ENCODE peak calls at places on chromosomes 4 and X, in ten cellular contexts. W is ovary, S is astrocyte of the spinal cord, V is activated B cell treated with CpG ODN at 0.5 μM for 24 hours, K is A673, D is vagina, O is ascending aorta, F is endothelial cell, E is Peyer's patch, I is adrenal gland. H is an unnamed sample.

GRCh38 chrX:129737921-129738320 is 858 bp upstream of the XPNPEP2 start:
- DNase-seq in V (no peak), F (no peak), D (no peak), W (no peak), K (no peak), I (no peak), S (peak), E (no peak), O (no peak), H (no peak)

GRCh38 chr4:186204103-186204559 is 12.8 kb downstream of the CYP4V2 start:
- DNase-seq in W (peak), S (no peak), F (no peak), E (peak), V (peak), D (no peak), I (peak), O (no peak), K (peak), H (no peak)

GRCh38 chr4:26288308-26288982 is 32.4 kb upstream of the RBPJ start:
- DNase-seq in F (no peak), I (peak), W (no peak), O (no peak), D (no peak), K (no peak), E (no peak), V (no peak), S (peak), H (no peak)

GRCh38 chrX:121851033-121851432 is 803.6 kb downstream of the GLUD2 start:
- DNase-seq in I (no peak), O (no peak), S (peak), D (no peak), F (no peak), V (no peak), W (no peak), E (no peak), K (peak), H (no peak)

GRCh38 chr4:498328-498919 is 532 bp downstream of the ZNF721 start:
- DNase-seq in K (no peak), E (no peak), F (no peak), V (no peak), O (no peak), I (no peak), W (no peak), D (no peak), S (peak), H (no peak)

GRCh38 chr4:768995-769394 is 56.9 kb downstream of the CPLX1 start:
- DNase-seq in D (no peak), K (no peak), F (no peak), I (no peak), O (no peak), E (no peak), V (no peak), W (no peak), S (no peak), H (no peak)

GRCh38 chr4:80268081-80268823 is 1.8 kb downstream of the FGF5 start:
- DNase-seq in V (no peak), K (no peak), S (peak), E (no peak), F (no peak), D (no peak), W (no peak), O (no peak), I (no peak), H (no peak)

GRCh38 chrX:68196939-68197791 is 236.1 kb downstream of the OPHN1 start:
- DNase-seq in D (no peak), F (peak), S (peak), O (no peak), K (peak), I (peak), W (peak), E (no peak), V (no peak), H (peak)

GRCh38 chr4:73019462-73020047 is 50.0 kb downstream of the COX18 start:
- DNase-seq in S (peak), W (peak), K (peak), D (no peak), F (peak), E (no peak), O (no peak), I (no peak), V (no peak), H (no peak)

GRCh38 chr4:98556451-98556850 is 102.0 kb downstream of the TSPAN5 start:
- DNase-seq in F (no peak), S (no peak), W (no peak), K (no peak), I (no peak), E (no peak), D (no peak), V (no peak), O (no peak), H (no peak)

GRCh38 chr4:144449623-144450022 is 196.3 kb upstream of the HHIP start:
- DNase-seq in D (no peak), O (no peak), W (no peak), I (no peak), S (no peak), E (no peak), K (no peak), V (no peak), F (no peak), H (no peak)

GRCh38 chrX:133950214-133950613 is 35.2 kb downstream of the GPC3 start:
- DNase-seq in W (no peak), F (no peak), E (no peak), I (no peak), O (no peak), V (no peak), K (no peak), S (no peak), D (no peak), H (no peak)

GRCh38 chrX:153640736-153641574 is 6.0 kb upstream of the DUSP9 start:
- DNase-seq in O (no peak), D (peak), V (no peak), I (no peak), E (peak), S (no peak), W (no peak), F (no peak), K (no peak), H (no peak)

GRCh38 chrX:118497180-118497814 is 1.7 kb downstream of the DOCK11 start:
- DNase-seq in V (no peak), S (no peak), O (no peak), W (no peak), D (no peak), E (no peak), I (no peak), K (no peak), F (no peak), H (no peak)

GRCh38 chr4:77861500-77861899 is 1.1 kb upstream of the MRPL1 start:
- DNase-seq in F (no peak), E (no peak), D (no peak), O (no peak), W (no peak), S (no peak), I (no peak), K (peak), V (no peak), H (no peak)

GRCh38 chr4:109645874-109646591 is 57.2 kb downstream of the CASP6 start:
- DNase-seq in I (no peak), K (no peak), O (no peak), F (no peak), W (no peak), V (no peak), D (no peak), E (no peak), S (no peak), H (no peak)

GRCh38 chr4:85720736-85721135 is 245.8 kb downstream of the ARHGAP24 start:
- DNase-seq in W (no peak), S (peak), O (no peak), I (no peak), K (peak), V (no peak), E (no peak), F (no peak), D (no peak), H (no peak)

GRCh38 chrX:49838374-49838773 is 9.3 kb downstream of the PAGE4 start:
- DNase-seq in E (no peak), K (peak), W (no peak), I (peak), F (peak), O (no peak), V (no peak), S (peak), D (no peak), H (no peak)

GRCh38 chr4:40662962-40663604 is 33.4 kb upstream of the RBM47 start:
- DNase-seq in V (no peak), K (no peak), E (no peak), S (peak), O (no peak), F (no peak), W (no peak), I (peak), D (no peak), H (no peak)

GRCh38 chr4:152591361-152591760 is 55.5 kb upstream of the FBXW7 start:
- DNase-seq in S (peak), E (peak), F (peak), O (no peak), I (peak), K (peak), V (no peak), W (peak), D (no peak), H (peak)

GRCh38 chr4:124111922-124112321 is 600.6 kb downstream of the ANKRD50 start:
- DNase-seq in K (peak), F (peak), O (no peak), D (no peak), E (no peak), S (peak), W (peak), I (peak), V (no peak), H (peak)

GRCh38 chrX:71958281-71958675 is 47.6 kb downstream of the NHSL2 start:
- DNase-seq in S (no peak), F (no peak), W (no peak), E (no peak), K (no peak), D (no peak), V (no peak), O (no peak), I (no peak), H (no peak)

GRCh38 chrX:46554942-46555341 is 9.7 kb upstream of the ZNF674 start:
- DNase-seq in E (no peak), S (peak), O (no peak), I (no peak), K (peak), F (no peak), D (no peak), V (no peak), W (no peak), H (no peak)

DNA sequence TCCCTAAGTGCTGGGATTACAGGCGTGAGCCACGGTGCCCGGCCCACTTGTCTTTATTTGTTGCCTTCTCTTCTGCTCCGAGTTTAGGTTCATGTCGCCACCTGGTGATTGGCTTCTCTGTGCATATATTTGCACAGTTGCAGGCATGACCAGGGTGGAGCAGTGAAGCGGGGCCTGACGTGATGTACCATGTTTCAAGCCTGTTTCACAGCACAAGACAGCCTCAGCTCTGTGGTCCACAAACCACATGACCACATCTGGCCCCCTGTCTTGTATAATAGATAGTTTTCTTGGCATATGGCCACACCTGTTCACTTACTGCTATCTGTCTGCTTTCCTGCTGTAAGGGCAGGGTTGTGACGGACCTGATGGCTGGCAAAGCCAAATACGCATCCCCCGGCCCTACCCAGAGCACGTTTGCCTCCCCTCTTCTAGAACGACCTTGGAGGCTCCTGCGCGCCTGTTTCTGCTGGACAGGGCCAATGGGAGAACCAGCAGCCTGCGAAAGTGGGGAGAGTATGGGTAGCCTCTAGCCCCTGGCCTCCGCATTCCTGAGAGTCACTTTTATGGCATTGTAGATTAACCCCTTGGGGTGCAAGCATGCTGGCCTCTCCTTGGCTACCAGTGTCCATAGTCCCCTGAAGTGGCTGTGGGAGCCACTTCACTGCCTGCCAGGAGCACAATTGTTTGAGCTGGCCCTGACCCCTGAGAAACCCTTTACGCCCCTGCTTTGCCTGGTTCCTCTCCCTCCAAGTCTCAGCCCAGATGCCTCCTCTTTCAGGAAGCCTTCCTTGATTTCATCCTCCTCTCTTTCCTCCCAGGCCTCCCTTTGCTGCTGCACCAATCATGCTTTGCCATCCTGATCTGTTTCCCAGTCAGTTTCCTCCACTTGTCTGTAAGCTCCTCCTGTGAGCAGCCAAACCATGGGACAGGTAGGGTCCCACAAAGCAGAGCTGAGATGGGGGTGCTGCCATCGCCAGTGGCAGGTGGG is 6.0 kb upstream of the SH3TC1 start:
- DNase-seq in E (no peak), V (peak), D (no peak), K (peak), W (no peak), S (peak), O (no peak), F (no peak), I (peak), H (no peak)
- TF ChIP-seq CTCF in E (peak), V (no peak), D (no peak), K (peak), W (no peak), S (peak), O (peak), F (no peak), I (peak), H (peak)

DNA sequence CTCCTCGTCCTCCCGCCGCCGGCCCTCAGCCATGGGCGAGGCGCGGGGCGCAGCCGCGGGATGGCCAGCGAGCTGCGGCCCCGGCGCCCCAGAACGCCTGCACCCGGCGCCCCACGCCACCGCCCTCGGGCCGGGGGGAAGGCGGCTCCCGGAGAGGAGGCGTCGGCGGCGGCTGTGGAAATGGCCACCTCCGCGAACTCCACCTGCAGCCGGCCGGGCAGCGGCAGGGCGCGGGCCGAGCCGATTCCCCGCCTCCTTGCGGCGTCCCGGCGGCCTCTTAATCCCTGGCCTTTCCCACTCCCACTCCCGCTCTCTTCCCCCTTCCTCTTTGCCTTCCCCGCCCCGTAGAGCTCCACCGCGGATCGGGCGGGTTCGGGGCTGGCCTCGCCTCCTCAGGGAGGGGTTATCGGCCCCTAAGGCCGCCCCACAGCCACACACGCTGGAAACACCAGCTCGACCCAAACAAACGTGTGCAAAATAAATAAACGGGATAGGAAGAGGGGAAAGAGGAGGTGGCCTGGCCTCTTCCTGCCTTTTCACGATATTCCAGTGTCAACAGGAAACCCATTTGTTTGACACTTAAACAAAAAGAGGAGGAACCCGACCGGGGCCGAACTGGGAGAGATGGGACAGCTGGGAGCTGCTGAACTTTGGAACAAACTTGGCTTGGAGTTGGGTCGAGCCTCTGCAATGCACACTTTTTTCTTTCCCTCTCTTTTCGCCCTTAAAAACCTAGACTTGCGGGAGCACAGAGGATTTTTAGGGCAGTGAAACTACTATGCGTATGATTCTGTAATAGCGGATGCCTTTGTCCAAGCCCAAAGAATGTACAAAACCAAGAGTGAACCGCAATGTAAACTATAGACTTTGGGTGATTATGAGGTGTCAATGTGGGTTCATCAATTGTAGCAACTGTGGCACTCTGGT is at the start of gene SH3D19:
- DNase-seq in E (peak), D (no peak), F (peak), W (peak), V (no peak), I (peak), K (peak), S (peak), O (no peak), H (peak)
- TF ChIP-seq CTCF in E (no peak), D (no peak), F (no peak), W (no peak), V (no peak), I (no peak), K (no peak), S (no peak), O (no peak), H (peak)

DNA sequence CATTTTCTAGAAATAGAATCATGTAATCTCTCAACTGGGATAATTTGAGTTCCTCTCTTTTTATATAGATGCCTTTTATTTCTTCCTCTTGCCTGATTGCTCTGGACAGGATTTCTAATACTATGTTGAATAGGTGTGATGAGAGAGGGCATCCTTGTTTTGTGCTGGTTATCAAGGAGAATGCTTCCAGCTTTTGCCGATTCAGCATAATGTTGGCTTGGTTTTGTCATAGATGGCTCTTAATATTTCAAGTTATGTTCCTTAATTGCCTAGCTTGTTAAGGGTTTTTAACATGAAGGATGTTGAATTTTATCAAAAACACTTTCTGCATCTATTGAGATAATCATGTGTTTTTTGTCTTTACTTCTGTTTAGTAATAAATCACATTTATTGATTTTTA is 58.7 kb downstream of the TMEM47 start:
- DNase-seq in S (no peak), V (no peak), F (no peak), W (no peak), D (no peak), E (no peak), O (no peak), K (no peak), I (no peak), H (no peak)
- TF ChIP-seq CTCF in S (no peak), V (no peak), F (no peak), W (no peak), D (no peak), E (no peak), O (no peak), K (no peak), I (no peak), H (no peak)

GRCh38 chr4:140368686-140369085 is 4.8 kb upstream of the SCOC start:
- DNase-seq in D (no peak), W (no peak), I (no peak), V (no peak), E (no peak), K (no peak), F (no peak), O (no peak), S (no peak), H (no peak)

GRCh38 chr4:140367738-140368137 is 5.7 kb upstream of the SCOC start:
- DNase-seq in F (no peak), S (peak), W (no peak), I (no peak), K (no peak), V (no peak), E (no peak), O (no peak), D (no peak), H (no peak)

GRCh38 chr4:140374130-140374477 is 658 bp downstream of the SCOC start:
- DNase-seq in I (no peak), E (no peak), D (no peak), K (no peak), F (no peak), O (no peak), W (no peak), S (no peak), V (no peak), H (no peak)

GRCh38 chr4:140373328-140374129 is at the start of gene SCOC:
- DNase-seq in F (peak), K (peak), E (peak), W (peak), I (peak), V (peak), S (peak), O (peak), D (peak), H (peak)

DNA sequence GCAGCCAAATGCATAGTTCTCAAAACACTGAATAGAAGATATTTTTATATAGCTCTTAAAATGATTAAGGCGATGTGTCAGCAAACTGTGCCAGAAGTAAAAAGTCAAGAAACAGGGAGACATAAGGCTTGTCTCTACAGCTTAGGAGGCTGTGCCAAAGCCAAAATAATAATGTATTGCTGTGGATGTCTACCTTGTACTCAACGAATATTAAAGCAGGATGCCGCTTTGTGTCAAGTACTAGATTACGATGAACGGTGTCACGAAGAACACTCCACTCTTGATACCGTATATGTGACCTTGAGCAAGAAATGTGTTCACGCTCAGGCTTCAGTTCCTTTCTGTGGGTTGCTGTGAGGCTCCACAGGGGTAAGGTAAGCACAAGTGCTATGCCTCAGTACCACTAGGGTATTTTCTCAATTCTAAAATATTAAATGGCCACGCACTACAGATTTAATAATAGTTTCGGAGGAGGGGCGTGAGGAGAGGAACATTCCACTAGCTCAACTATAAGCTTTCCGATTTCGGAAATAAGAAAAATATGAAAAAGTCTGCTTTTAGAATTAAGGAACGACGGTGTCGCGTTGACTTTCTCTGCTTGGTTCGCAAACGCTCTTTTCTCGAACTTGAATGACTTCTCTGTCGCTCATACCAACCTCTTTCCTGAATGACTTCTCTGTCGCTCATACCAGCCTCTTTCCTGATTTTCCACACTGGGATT is 679 bp upstream of the SCOC start:
- DNase-seq in F (no peak), I (no peak), E (no peak), S (peak), O (no peak), V (no peak), K (peak), W (no peak), D (no peak), H (no peak)
- TF ChIP-seq CTCF in F (no peak), I (peak), E (peak), S (no peak), O (peak), V (no peak), K (peak), W (no peak), D (peak), H (peak)

DNA sequence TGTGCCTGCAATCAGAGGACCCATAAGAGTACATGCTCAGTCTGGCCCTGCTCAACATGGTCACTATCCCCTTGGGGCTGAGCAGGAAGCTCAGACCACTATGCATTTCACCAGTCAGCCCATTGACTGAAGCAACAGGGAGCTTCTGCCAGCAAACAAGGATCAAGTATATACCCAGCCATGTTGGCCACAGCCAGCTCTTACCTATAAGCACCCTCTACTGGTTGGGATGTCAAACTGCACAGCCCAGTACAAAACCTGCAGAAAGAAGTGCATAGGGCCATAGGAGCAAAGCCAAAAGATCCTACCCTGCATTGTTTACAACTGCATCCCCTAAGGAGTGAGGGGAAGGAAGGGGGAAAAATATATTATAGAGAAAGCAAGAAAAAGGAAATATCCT is 214.4 kb upstream of the CPEB2 start:
- DNase-seq in V (no peak), I (peak), O (no peak), D (no peak), W (no peak), K (peak), E (no peak), F (no peak), S (no peak), H (no peak)
- TF ChIP-seq CTCF in V (no peak), I (peak), O (peak), D (peak), W (no peak), K (peak), E (peak), F (peak), S (peak), H (peak)

GRCh38 chr4:130703211-130703920 is 1607.4 kb downstream of the C4orf33 start:
- DNase-seq in F (no peak), S (no peak), D (no peak), O (no peak), E (no peak), K (no peak), I (no peak), V (no peak), W (no peak), H (no peak)

GRCh38 chr4:130705023-130705422 is 1609.1 kb downstream of the C4orf33 start:
- DNase-seq in V (no peak), W (no peak), E (no peak), S (no peak), O (no peak), D (no peak), F (no peak), I (no peak), K (peak), H (no peak)
- TF ChIP-seq CTCF in V (no peak), W (no peak), E (peak), S (no peak), O (no peak), D (no peak), F (no peak), I (no peak), K (peak), H (no peak)